ENCODE peak calls at places on chromosomes 1 and 21, in four cellular contexts. R is Ammon's horn; Q is skeletal muscle cell; S is activated effector memory CD4-positive, alpha-beta T cell treated with anti-CD3 and anti-CD28 coated beads, Interleukin-2, amount 50 U/mL, for 16 hours. T is an unnamed sample.

GRCh38 chr1:96918406-96918805 is 196.8 kb downstream of the PTBP2 start:
- DNase-seq in R (no peak), Q (peak), S (no peak), T (no peak)

GRCh38 chr1:212432163-212432705 is 486 bp upstream of the NENF start:
- DNase-seq in R (no peak), Q (no peak), S (no peak), T (no peak)

GRCh38 chr1:23198373-23198772 is 18.9 kb downstream of the HTR1D start:
- DNase-seq in R (no peak), Q (peak), S (no peak), T (no peak)

GRCh38 chr1:12078938-12079861 is 16.1 kb downstream of the TNFRSF8 start:
- DNase-seq in R (peak), Q (no peak), S (peak), T (peak)

GRCh38 chr1:234881893-234882771 is 246.5 kb downstream of the TOMM20 start:
- DNase-seq in R (no peak), Q (no peak), S (peak), T (no peak)

GRCh38 chr1:204507317-204508105 is 8.7 kb upstream of the MDM4 start:
- DNase-seq in R (peak), Q (no peak), S (no peak), T (peak)

GRCh38 chr1:3809680-3810079 is 13.4 kb upstream of the LRRC47 start:
- DNase-seq in R (no peak), Q (no peak), S (no peak), T (no peak)

GRCh38 chr21:38800046-38800758 is 5.5 kb upstream of the ETS2 start:
- DNase-seq in R (no peak), Q (no peak), S (no peak), T (no peak)

GRCh38 chr1:235601087-235601486 is 48.5 kb downstream of the GNG4 start:
- DNase-seq in R (no peak), Q (no peak), S (peak), T (peak)

GRCh38 chr1:36309397-36309796 is 3.2 kb downstream of the SH3D21 start:
- DNase-seq in R (no peak), Q (no peak), S (peak), T (no peak)

GRCh38 chr1:59298178-59298583 is 1.3 kb downstream of the FGGY start:
- DNase-seq in R (no peak), Q (no peak), S (no peak), T (no peak)

GRCh38 chr1:22889213-22889827 is 83.3 kb downstream of the LACTBL1 start:
- DNase-seq in R (peak), Q (no peak), S (no peak), T (no peak)

GRCh38 chr1:52635321-52636089 is 2.5 kb downstream of the SHISAL2A start:
- DNase-seq in R (no peak), Q (no peak), S (no peak), T (no peak)

GRCh38 chr1:3577300-3577699 is 34.0 kb downstream of the MEGF6 start:
- DNase-seq in R (peak), Q (no peak), S (no peak), T (no peak)

GRCh38 chr1:89200668-89201488 is 2.1 kb upstream of the GBP4 start:
- DNase-seq in R (no peak), Q (no peak), S (no peak), T (no peak)

GRCh38 chr1:226215239-226215638 is 8.2 kb upstream of the MIXL1 start:
- DNase-seq in R (no peak), Q (no peak), S (no peak), T (no peak)

GRCh38 chr1:150543500-150544143 is 5.6 kb upstream of the ADAMTSL4 start:
- DNase-seq in R (no peak), Q (no peak), S (no peak), T (no peak)

GRCh38 chr1:60922304-60922703 is 160.1 kb upstream of the NFIA start:
- DNase-seq in R (peak), Q (no peak), S (no peak), T (peak)

GRCh38 chr1:25477448-25478034 is 46.8 kb downstream of the MACO1 start:
- DNase-seq in R (no peak), Q (no peak), S (no peak), T (no peak)

GRCh38 chr1:98556521-98557158 is 104.9 kb upstream of the SNX7 start:
- DNase-seq in R (no peak), Q (no peak), S (no peak), T (no peak)

GRCh38 chr1:48245106-48245505 is 22.6 kb downstream of the SLC5A9 start:
- DNase-seq in R (peak), Q (no peak), S (no peak), T (no peak)

GRCh38 chr1:204343850-204344249 is 15.9 kb downstream of the PLEKHA6 start:
- DNase-seq in R (no peak), Q (no peak), S (no peak), T (no peak)

GRCh38 chr1:168643152-168643551 is 66.7 kb downstream of the XCL1 start:
- DNase-seq in R (no peak), Q (no peak), S (no peak), T (no peak)

GRCh38 chr21:37072239-37072987 is 458 bp downstream of the PIGP start:
- DNase-seq in R (peak), Q (peak), S (peak), T (peak)

GRCh38 chr1:2983319-2983705 is 38.0 kb upstream of the ACTRT2 start:
- DNase-seq in R (no peak), Q (no peak), S (peak), T (no peak)

GRCh38 chr1:87084247-87084836 is 169.9 kb downstream of the HS2ST1 start:
- DNase-seq in R (no peak), Q (no peak), S (no peak), T (no peak)

GRCh38 chr1:235888119-235888643 is 21.5 kb upstream of the LYST start:
- DNase-seq in R (no peak), Q (no peak), S (peak), T (peak)

GRCh38 chr1:5099018-5099417 is 444.6 kb downstream of the AJAP1 start:
- DNase-seq in R (peak), Q (no peak), S (no peak), T (no peak)

GRCh38 chr21:38859852-38860251 is 54.1 kb downstream of the ETS2 start:
- DNase-seq in R (no peak), Q (no peak), S (no peak), T (no peak)

GRCh38 chr1:170296642-170297041 is 150.9 kb downstream of the NTMT2 start:
- DNase-seq in R (no peak), Q (no peak), S (no peak), T (no peak)

GRCh38 chr1:228313536-228314277 is 92.9 kb downstream of the TRIM11 start:
- DNase-seq in R (no peak), Q (no peak), S (peak), T (peak)

GRCh38 chr21:41641821-41642368 is 125.0 kb downstream of the RIPK4 start:
- DNase-seq in R (peak), Q (peak), S (no peak), T (no peak)

GRCh38 chr1:53572061-53572801 is 113.0 kb downstream of the DMRTB1 start:
- DNase-seq in R (peak), Q (no peak), S (peak), T (no peak)

GRCh38 chr21:16196521-16197208 is 466.9 kb downstream of the USP25 start:
- DNase-seq in R (no peak), Q (no peak), S (no peak), T (no peak)

GRCh38 chr21:45427331-45428271 is 22.6 kb downstream of the COL18A1 start:
- DNase-seq in R (no peak), Q (peak), S (no peak), T (peak)

GRCh38 chr1:192810253-192810880 is 1.5 kb downstream of the RGS2 start:
- DNase-seq in R (peak), Q (no peak), S (no peak), T (no peak)

GRCh38 chr1:235468970-235469369 is 35.3 kb downstream of the B3GALNT2 start:
- DNase-seq in R (no peak), Q (peak), S (no peak), T (no peak)

GRCh38 chr1:201476670-201477344 is 7.8 kb upstream of the PHLDA3 start:
- DNase-seq in R (no peak), Q (no peak), S (no peak), T (no peak)

GRCh38 chr1:2784854-2785630 is 16.5 kb downstream of the TTC34 start:
- DNase-seq in R (no peak), Q (no peak), S (peak), T (peak)

T was measured in mucosa of descending colon.